ENCODE peak calls at places on chromosomes 6 and 20, in four cellular contexts. M, H, J and W are unnamed samples.

GRCh38 chr6:151330130-151330715 is 61.1 kb downstream of the ZBTB2 start:
- DNase-seq in M (no peak), H (no peak), J (no peak), W (no peak)

GRCh38 chr6:10151144-10151915 is 263.5 kb downstream of the TFAP2A start:
- DNase-seq in M (no peak), H (no peak), J (no peak), W (no peak)

GRCh38 chr6:3798211-3798909 is 46.8 kb upstream of the PXDC1 start:
- DNase-seq in M (no peak), H (no peak), J (no peak), W (no peak)

GRCh38 chr6:106973018-106973840 is 1.3 kb downstream of the CD24 start:
- DNase-seq in M (peak), H (no peak), J (no peak), W (peak)

GRCh38 chr20:21202284-21202683 is 76.4 kb downstream of the KIZ start:
- DNase-seq in M (no peak), H (no peak), J (no peak), W (no peak)

GRCh38 chr6:106908386-106908840 is 66.1 kb downstream of the CD24 start:
- DNase-seq in M (no peak), H (no peak), J (no peak), W (no peak)

GRCh38 chr20:9035129-9035528 is 33.8 kb upstream of the PLCB4 start:
- DNase-seq in M (no peak), H (no peak), J (no peak), W (no peak)

GRCh38 chr20:46222521-46223007 is 85.7 kb downstream of the CDH22 start:
- DNase-seq in M (peak), H (peak), J (peak), W (peak)

GRCh38 chr6:11700118-11700718 is 78.4 kb downstream of the ADTRP start:
- DNase-seq in M (no peak), H (no peak), J (no peak), W (no peak)

GRCh38 chr6:116291701-116292396 is 12.1 kb upstream of the TSPYL1 start:
- DNase-seq in M (no peak), H (no peak), J (no peak), W (no peak)

GRCh38 chr6:132122871-132123270 is 171.7 kb upstream of the CCN2 start:
- DNase-seq in M (no peak), H (no peak), J (no peak), W (no peak)

GRCh38 chr20:41308726-41309413 is 8.7 kb downstream of the ZHX3 start:
- DNase-seq in M (no peak), H (no peak), J (no peak), W (no peak)

GRCh38 chr20:44010162-44010704 is 95.6 kb downstream of the TOX2 start:
- DNase-seq in M (no peak), H (no peak), J (no peak), W (no peak)

GRCh38 chr20:32560989-32561830 is 23.9 kb downstream of the NOL4L start:
- DNase-seq in M (no peak), H (no peak), J (no peak), W (peak)

GRCh38 chr6:27517928-27518787 is 45.3 kb upstream of the ZNF184 start:
- DNase-seq in M (no peak), H (no peak), J (no peak), W (no peak)

GRCh38 chr6:31730631-31731086 is 1.6 kb upstream of the DDAH2 start:
- DNase-seq in M (no peak), H (no peak), J (no peak), W (no peak)

GRCh38 chr6:31728767-31729514 is at the start of gene DDAH2:
- DNase-seq in M (no peak), H (no peak), J (no peak), W (no peak)

GRCh38 chr6:31732029-31732428 is 2.9 kb upstream of the DDAH2 start:
- DNase-seq in M (no peak), H (no peak), J (no peak), W (no peak)

GRCh38 chr6:31729515-31729978 is 448 bp upstream of the DDAH2 start:
- DNase-seq in M (peak), H (peak), J (peak), W (peak)

DNA sequence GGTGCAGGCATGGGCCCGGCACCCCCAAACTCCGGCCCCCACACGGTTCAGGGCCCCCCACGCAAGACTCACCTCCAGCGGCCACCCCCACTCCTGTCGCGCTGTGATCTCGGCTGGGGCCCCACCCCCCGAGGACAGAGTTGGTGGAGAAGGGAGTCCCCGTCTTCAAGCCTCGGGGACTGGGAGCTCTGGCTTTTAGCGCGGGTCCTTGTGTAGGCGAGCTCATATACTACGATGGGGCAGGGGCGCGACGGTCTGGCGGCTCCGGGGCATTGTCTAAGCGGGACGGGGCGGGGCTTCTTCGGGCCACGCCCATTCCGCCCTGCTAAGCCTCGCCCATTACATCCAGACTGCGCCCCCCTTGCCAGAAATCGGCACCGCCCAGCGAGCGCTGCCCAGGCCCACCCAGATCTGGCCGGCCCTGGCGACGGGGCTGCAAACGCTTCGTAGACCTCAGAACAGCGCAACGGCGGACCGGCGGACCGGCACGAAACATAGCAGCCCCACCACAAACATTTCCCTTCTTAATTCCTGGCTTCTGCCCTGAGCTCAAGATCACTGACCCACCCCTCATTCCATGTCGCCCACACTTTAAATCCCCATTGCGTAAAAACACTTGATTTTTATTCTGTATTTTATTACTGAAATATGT is 1.0 kb upstream of the DDAH2 start:
- DNase-seq in M (peak), H (peak), J (peak), W (peak)
- TF ChIP-seq CTCF in M (no peak), H (no peak), J (no peak), W (no peak)

DNA sequence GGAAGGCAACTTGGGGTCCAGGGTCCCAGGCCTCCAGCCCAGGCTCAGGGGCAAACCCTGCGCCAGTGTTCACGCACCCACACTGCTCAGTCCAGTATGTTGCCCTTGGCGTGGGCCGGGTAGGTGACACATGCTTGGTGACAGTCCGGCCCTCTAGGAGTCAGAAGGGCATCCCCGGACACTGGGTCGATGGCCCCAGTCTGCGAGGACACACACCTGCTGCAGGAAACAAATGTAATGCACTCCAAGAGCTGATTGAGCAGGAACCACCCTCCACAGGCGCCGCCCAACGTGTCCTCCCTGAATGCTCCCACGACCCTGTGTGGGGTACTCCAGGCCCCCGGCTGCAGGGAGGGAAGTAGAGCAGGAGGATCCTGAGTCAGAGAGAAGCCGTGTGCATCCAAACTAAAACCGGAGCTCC is 160.7 kb downstream of the DLL1 start:
- DNase-seq in M (no peak), H (peak), J (no peak), W (no peak)
- TF ChIP-seq CTCF in M (no peak), H (no peak), J (no peak), W (no peak)

DNA sequence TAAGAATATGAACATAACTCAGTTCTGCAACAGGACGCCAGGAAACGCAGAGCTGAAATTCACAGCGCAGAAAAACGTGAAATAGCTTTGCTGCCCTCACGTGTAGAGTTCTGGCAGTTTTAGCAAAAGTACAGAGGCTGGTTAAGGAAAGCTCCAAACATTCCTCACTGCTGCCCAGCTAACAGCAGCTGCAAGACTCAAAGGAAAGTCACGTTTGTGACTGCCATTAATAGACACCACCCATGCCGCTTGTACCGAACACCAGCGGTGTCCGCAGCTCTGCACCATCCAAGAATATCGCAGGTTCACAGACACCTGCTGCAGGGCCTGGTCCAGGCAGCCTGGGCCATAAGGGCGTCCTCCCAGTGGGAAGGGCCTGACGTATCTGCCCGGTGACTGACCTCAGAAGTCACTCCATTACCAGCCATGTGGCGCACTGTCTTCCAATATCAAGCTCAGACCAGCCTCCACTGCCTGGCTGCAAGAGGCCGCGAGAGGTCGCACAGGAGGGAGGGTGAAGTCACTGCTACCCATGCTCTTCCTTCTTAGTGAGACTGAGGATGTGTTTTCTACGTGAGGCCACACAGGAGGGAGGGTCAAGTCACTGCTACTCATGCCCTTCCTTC is 61.4 kb downstream of the WDR27 start:
- DNase-seq in M (no peak), H (no peak), J (no peak), W (no peak)
- TF ChIP-seq CTCF in M (no peak), H (no peak), J (no peak), W (no peak)

DNA sequence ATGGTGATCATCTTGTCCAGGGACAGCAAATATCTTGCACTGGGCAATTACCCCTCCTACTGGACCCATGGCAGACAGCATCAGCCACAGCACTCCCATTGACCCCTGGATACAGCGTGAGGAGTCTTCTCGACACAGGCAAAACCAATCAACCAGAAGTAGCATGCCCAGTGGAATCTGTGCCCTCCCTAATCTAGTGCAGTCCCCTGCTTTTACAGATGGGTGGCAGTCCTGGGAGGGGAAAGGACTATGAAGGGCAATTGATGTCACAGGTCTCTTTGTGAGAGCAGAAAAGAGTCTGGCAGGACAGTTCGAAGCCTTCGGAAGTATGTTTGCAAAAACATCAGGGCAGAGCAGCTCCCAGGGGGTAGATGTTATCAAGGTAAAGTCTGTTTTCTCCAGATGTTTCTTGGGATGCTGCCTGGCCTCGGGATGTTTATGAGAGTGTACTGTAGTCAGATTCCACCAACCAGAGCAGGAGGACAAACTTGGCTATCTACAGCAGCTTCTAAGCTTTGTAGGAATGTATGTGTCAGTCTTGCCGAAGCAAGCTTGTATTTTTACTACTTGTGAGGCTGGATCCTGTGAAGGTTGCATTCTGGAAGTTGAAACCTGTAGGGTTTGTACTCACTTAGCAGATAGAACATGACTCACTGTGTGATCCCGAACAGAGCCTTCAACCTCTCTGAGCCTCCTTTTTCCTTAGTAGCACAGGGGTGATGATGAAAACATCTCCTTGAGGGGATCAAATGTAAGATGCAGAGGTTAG is 63.0 kb upstream of the MYL9 start:
- DNase-seq in M (no peak), H (no peak), J (no peak), W (no peak)
- TF ChIP-seq CTCF in M (no peak), H (peak), J (no peak), W (no peak)

DNA sequence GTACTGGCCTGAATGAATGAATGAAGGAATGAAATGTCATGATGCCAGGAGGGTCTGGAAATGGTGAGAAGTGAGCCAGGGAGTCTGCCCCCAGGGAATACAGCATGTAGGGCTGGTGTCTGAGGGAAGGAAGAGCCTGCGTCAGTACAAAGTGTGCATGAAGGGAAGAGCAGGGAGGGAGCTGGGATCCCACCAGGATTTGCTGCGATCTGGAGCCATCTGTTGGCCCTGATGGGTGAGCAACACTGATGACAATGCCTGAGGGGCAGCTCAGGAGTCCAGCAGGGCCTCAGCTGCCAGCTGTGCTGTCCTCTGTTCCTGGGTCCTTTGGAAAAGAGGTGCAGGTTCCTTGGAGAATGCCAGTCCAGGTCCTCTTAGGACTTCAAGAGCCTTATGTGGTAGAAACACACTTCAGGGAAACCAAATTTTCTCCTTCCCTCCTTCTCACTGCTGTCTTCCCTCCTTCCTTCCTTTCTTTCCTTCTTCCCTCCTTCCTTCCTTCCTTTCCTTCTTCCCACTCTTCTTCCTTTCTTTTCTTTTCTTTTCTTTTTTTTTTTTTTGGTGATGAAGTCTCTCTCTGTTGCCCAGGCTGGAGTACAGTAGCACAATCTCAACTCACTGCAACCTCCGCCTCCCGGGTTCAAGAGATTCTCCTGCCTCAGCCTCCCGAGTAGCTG is 11.5 kb downstream of the BPI start:
- DNase-seq in M (no peak), H (no peak), J (no peak), W (no peak)
- TF ChIP-seq CTCF in M (no peak), H (no peak), J (peak), W (no peak)

GRCh38 chr6:44151348-44152108 is 7.1 kb upstream of the CAPN11 start:
- DNase-seq in M (peak), H (peak), J (peak), W (peak)

GRCh38 chr6:44152533-44152932 is 6.1 kb upstream of the CAPN11 start:
- DNase-seq in M (no peak), H (no peak), J (no peak), W (no peak)

GRCh38 chr6:44150317-44150917 is 8.2 kb upstream of the CAPN11 start:
- DNase-seq in M (no peak), H (no peak), J (no peak), W (no peak)

GRCh38 chr6:44154067-44154466 is 4.6 kb upstream of the CAPN11 start:
- DNase-seq in M (no peak), H (no peak), J (no peak), W (no peak)

GRCh38 chr6:44152109-44152461 is 6.5 kb upstream of the CAPN11 start:
- DNase-seq in M (no peak), H (no peak), J (no peak), W (no peak)
- TF ChIP-seq CTCF in M (no peak), H (peak), J (no peak), W (peak)

DNA sequence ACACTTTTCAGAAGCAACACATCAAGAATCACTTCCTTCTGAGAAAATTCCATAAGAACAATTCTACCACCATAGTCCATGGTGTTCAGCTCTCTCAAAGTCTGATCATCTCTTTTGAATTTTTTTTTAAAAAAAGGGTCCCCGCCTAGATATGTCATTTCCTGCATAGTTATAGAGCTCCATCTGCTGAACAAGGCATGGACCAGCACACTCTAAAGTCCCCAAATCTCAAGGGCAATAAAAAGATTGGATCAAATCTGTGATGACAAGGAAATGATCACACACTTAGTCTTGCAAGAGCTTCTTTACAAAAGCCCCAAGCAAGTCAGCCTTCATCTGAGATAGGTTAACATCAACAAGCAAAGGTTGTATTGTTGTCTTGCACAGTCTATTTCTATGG is 100.7 kb upstream of the STMND1 start:
- DNase-seq in M (no peak), H (no peak), J (no peak), W (no peak)
- TF ChIP-seq CTCF in M (no peak), H (no peak), J (no peak), W (no peak)

GRCh38 chr6:43838276-43839036 is 68.4 kb downstream of the VEGFA start:
- DNase-seq in M (peak), H (peak), J (no peak), W (no peak)
- TF ChIP-seq CTCF in M (peak), H (peak), J (no peak), W (peak)

GRCh38 chr6:91812596-91813274 is 1225.9 kb upstream of the MAP3K7 start:
- DNase-seq in M (no peak), H (no peak), J (no peak), W (no peak)
- TF ChIP-seq CTCF in M (no peak), H (no peak), J (no peak), W (no peak)

GRCh38 chr6:70289299-70289698 is 13.6 kb downstream of the COL9A1 start:
- DNase-seq in M (no peak), H (no peak), J (no peak), W (no peak)
- TF ChIP-seq CTCF in M (no peak), H (peak), J (peak), W (peak)